ENCODE peak calls at places on chromosomes 16 and 17, in ten cellular contexts. M is HFFc6, R is Peyer's patch, G is tibial nerve, C is mucosa of descending colon, F is cardiac muscle cell, A is bronchial epithelial cell, Y is fibroblast of mammary gland, S is fibroblast of lung, H is heart right ventricle. I is an unnamed sample.

GRCh38 chr17:50347087-50347893 is 1.4 kb downstream of the XYLT2 start:
- DNase-seq in M (no peak), R (peak), G (no peak), C (no peak), F (peak), A (no peak), Y (no peak), S (no peak), H (no peak), I (no peak)

GRCh38 chr16:78955206-78955605 is 645.3 kb downstream of the MAF start:
- DNase-seq in M (no peak), R (no peak), G (no peak), C (no peak), F (no peak), A (no peak), Y (no peak), S (no peak), H (no peak), I (no peak)

GRCh38 chr17:60355663-60356594 is 36.0 kb downstream of the USP32 start:
- DNase-seq in M (no peak), R (no peak), G (no peak), C (no peak), F (peak), A (no peak), Y (no peak), S (no peak), H (no peak), I (no peak)

GRCh38 chr17:57327176-57327970 is 71.0 kb downstream of the MSI2 start:
- DNase-seq in M (no peak), R (no peak), G (no peak), C (no peak), F (no peak), A (no peak), Y (no peak), S (no peak), H (no peak), I (no peak)

GRCh38 chr16:10242076-10242475 is 59.8 kb upstream of the GRIN2A start:
- DNase-seq in M (no peak), R (no peak), G (no peak), C (no peak), F (no peak), A (no peak), Y (no peak), S (no peak), H (no peak), I (no peak)

GRCh38 chr17:28728364-28729200 is at the start of gene NEK8:
- DNase-seq in M (peak), R (peak), G (peak), C (peak), F (peak), A (peak), Y (peak), S (peak), H (peak), I (peak)

GRCh38 chr17:50051082-50051576 is 4.8 kb upstream of the ITGA3 start:
- DNase-seq in M (peak), R (peak), G (no peak), C (no peak), F (peak), A (peak), Y (peak), S (peak), H (no peak), I (no peak)

GRCh38 chr16:79599837-79600635 is 501 bp downstream of the MAF start:
- DNase-seq in M (no peak), R (peak), G (no peak), C (peak), F (peak), A (no peak), Y (no peak), S (peak), H (peak), I (peak)

GRCh38 chr17:30831257-30831656 is 509 bp upstream of the ATAD5 start:
- DNase-seq in M (no peak), R (no peak), G (no peak), C (no peak), F (no peak), A (no peak), Y (peak), S (no peak), H (no peak), I (no peak)

GRCh38 chr17:83136931-83137330 is 57.5 kb downstream of the METRNL start:
- DNase-seq in M (no peak), R (no peak), G (no peak), C (no peak), F (no peak), A (no peak), Y (no peak), S (no peak), H (no peak), I (no peak)

GRCh38 chr17:63826468-63827001 is 696 bp upstream of the PSMC5 start:
- DNase-seq in M (peak), R (no peak), G (no peak), C (no peak), F (no peak), A (no peak), Y (peak), S (no peak), H (no peak), I (peak)

GRCh38 chr16:8194795-8195194 is 395.5 kb downstream of the TMEM114 start:
- DNase-seq in M (no peak), R (no peak), G (no peak), C (peak), F (no peak), A (no peak), Y (no peak), S (no peak), H (no peak), I (no peak)

GRCh38 chr17:38687291-38687690 is 12.5 kb upstream of the EPOP start:
- DNase-seq in M (peak), R (no peak), G (no peak), C (no peak), F (peak), A (peak), Y (peak), S (peak), H (no peak), I (no peak)

GRCh38 chr17:47776330-47777197 is 43.5 kb downstream of the TBX21 start:
- DNase-seq in M (peak), R (peak), G (no peak), C (peak), F (peak), A (peak), Y (peak), S (peak), H (no peak), I (no peak)

GRCh38 chr16:89020925-89021595 is 44.1 kb upstream of the CBFA2T3 start:
- DNase-seq in M (no peak), R (no peak), G (no peak), C (no peak), F (no peak), A (no peak), Y (no peak), S (no peak), H (no peak), I (no peak)

GRCh38 chr16:24900230-24900629 is 54.5 kb downstream of the SLC5A11 start:
- DNase-seq in M (no peak), R (no peak), G (no peak), C (no peak), F (peak), A (no peak), Y (no peak), S (no peak), H (no peak), I (no peak)

GRCh38 chr17:42289863-42290165 is 1.5 kb downstream of the STAT5A start:
- DNase-seq in M (no peak), R (peak), G (no peak), C (no peak), F (no peak), A (no peak), Y (no peak), S (no peak), H (no peak), I (no peak)

GRCh38 chr17:79324219-79324618 is 249.6 kb downstream of the ENGASE start:
- DNase-seq in M (no peak), R (no peak), G (no peak), C (no peak), F (no peak), A (no peak), Y (no peak), S (no peak), H (no peak), I (no peak)

GRCh38 chr16:28140788-28141618 is 70.8 kb downstream of the XPO6 start:
- DNase-seq in M (no peak), R (peak), G (no peak), C (peak), F (no peak), A (peak), Y (no peak), S (no peak), H (peak), I (no peak)

GRCh38 chr17:31112001-31112661 is 17.4 kb downstream of the NF1 start:
- DNase-seq in M (peak), R (no peak), G (no peak), C (no peak), F (no peak), A (peak), Y (peak), S (no peak), H (no peak), I (no peak)

GRCh38 chr16:19520861-19521331 is 1.0 kb downstream of the GDE1 start:
- DNase-seq in M (no peak), R (peak), G (no peak), C (peak), F (peak), A (peak), Y (peak), S (peak), H (no peak), I (no peak)

GRCh38 chr17:40556884-40557414 is 8.3 kb downstream of the CCR7 start:
- DNase-seq in M (no peak), R (peak), G (no peak), C (no peak), F (peak), A (no peak), Y (peak), S (no peak), H (peak), I (peak)

GRCh38 chr16:55955439-55955838 is 80.3 kb upstream of the CES5A start:
- DNase-seq in M (no peak), R (no peak), G (no peak), C (no peak), F (no peak), A (no peak), Y (no peak), S (no peak), H (no peak), I (no peak)

GRCh38 chr17:62720126-62720850 is 87.8 kb downstream of the MARCHF10 start:
- DNase-seq in M (no peak), R (no peak), G (no peak), C (no peak), F (no peak), A (peak), Y (no peak), S (no peak), H (no peak), I (no peak)

GRCh38 chr16:35692824-35693223 is 2233.4 kb downstream of the TP53TG3F start:
- DNase-seq in M (no peak), R (no peak), G (no peak), C (no peak), F (no peak), A (no peak), Y (no peak), S (no peak), H (no peak), I (no peak)

GRCh38 chr17:16820161-16820877 is 130.3 kb downstream of the CCDC144A start:
- DNase-seq in M (no peak), R (no peak), G (no peak), C (peak), F (no peak), A (no peak), Y (no peak), S (no peak), H (peak), I (no peak)

GRCh38 chr16:75189638-75190245 is 17.2 kb downstream of the CTRB2 start:
- DNase-seq in M (no peak), R (no peak), G (no peak), C (no peak), F (no peak), A (no peak), Y (no peak), S (no peak), H (no peak), I (no peak)

GRCh38 chr17:63834431-63835166 is 7.1 kb upstream of the FTSJ3 start:
- DNase-seq in M (peak), R (peak), G (no peak), C (peak), F (peak), A (peak), Y (peak), S (peak), H (no peak), I (no peak)

GRCh38 chr17:16472539-16472938 is 19.5 kb downstream of the LRRC75A start:
- DNase-seq in M (no peak), R (no peak), G (no peak), C (no peak), F (no peak), A (no peak), Y (no peak), S (no peak), H (no peak), I (no peak)

GRCh38 chr17:32475258-32475657 is 11.5 kb upstream of the CDK5R1 start:
- DNase-seq in M (no peak), R (no peak), G (no peak), C (no peak), F (no peak), A (no peak), Y (no peak), S (no peak), H (no peak), I (no peak)

GRCh38 chr17:62098623-62099231 is 33.6 kb upstream of the MED13 start:
- DNase-seq in M (no peak), R (peak), G (no peak), C (no peak), F (no peak), A (no peak), Y (no peak), S (no peak), H (no peak), I (no peak)

GRCh38 chr16:89343501-89344291 is 126.2 kb downstream of the ZNF778 start:
- DNase-seq in M (peak), R (no peak), G (no peak), C (peak), F (no peak), A (peak), Y (peak), S (no peak), H (no peak), I (no peak)

GRCh38 chr16:10738231-10739077 is 5.2 kb upstream of the NUBP1 start:
- DNase-seq in M (peak), R (peak), G (no peak), C (no peak), F (peak), A (peak), Y (peak), S (peak), H (peak), I (no peak)

GRCh38 chr16:4574919-4575705 is 19.0 kb downstream of the C16orf96 start:
- DNase-seq in M (no peak), R (no peak), G (no peak), C (no peak), F (no peak), A (no peak), Y (no peak), S (no peak), H (no peak), I (no peak)

GRCh38 chr16:11248133-11248532 is 7.9 kb downstream of the SOCS1 start:
- DNase-seq in M (no peak), R (no peak), G (no peak), C (no peak), F (no peak), A (peak), Y (no peak), S (no peak), H (no peak), I (no peak)

GRCh38 chr17:77741109-77741508 is 217.4 kb upstream of the TNRC6C start:
- DNase-seq in M (no peak), R (no peak), G (peak), C (no peak), F (no peak), A (no peak), Y (no peak), S (no peak), H (no peak), I (no peak)

GRCh38 chr16:54446639-54447038 is 160.1 kb upstream of the IRX3 start:
- DNase-seq in M (peak), R (no peak), G (peak), C (no peak), F (peak), A (peak), Y (peak), S (peak), H (peak), I (no peak)

GRCh38 chr17:35630530-35631148 is 43.5 kb downstream of the AP2B1 start:
- DNase-seq in M (peak), R (no peak), G (no peak), C (no peak), F (peak), A (peak), Y (peak), S (peak), H (no peak), I (no peak)

GRCh38 chr17:79020631-79021301 is 3.2 kb upstream of the C1QTNF1 start:
- DNase-seq in M (no peak), R (peak), G (no peak), C (no peak), F (peak), A (peak), Y (no peak), S (no peak), H (no peak), I (no peak)

GRCh38 chr16:85473909-85474640 is 139.0 kb upstream of the GSE1 start:
- DNase-seq in M (no peak), R (no peak), G (no peak), C (no peak), F (no peak), A (no peak), Y (peak), S (no peak), H (no peak), I (no peak)

DNA sequence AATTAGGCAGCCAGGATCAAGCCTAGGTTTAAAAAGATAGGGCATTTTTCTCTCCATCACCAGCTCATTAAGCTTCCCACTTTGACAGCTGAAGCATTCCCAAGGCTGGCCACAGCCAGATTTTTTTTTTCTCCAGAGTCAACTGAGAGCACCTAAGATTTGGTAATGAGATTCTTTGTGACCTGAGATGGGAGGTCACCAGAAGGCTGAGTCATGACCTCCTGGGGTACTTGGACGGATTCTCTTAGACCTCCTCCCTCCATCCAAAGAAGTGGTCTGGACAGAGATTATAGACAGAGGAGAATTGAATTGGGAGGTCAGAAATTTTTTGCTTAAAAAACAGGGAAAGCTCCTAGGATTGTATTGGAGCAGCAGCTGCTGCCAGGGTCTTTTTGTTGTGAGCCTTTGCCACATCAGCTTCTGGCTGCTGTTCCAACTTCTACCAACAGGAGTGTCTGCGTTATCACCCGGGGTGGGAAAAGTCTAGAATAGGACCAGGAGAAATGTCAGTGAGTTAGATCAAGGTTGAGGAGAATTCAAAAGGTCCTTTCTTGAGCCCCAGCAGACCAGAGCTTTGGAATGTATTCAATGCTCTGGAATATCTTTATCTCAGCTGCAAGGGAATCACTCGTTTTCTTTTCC is 221.2 kb upstream of the N4BP1 start:
- DNase-seq in M (no peak), R (no peak), G (no peak), C (no peak), F (no peak), A (no peak), Y (no peak), S (no peak), H (no peak), I (no peak)
- TF ChIP-seq CTCF in M (peak), R (no peak), G (no peak), C (no peak), F (no peak), A (no peak), Y (no peak), S (no peak), H (peak), I (no peak)

GRCh38 chr17:4035081-4035680 is 70.9 kb upstream of the ATP2A3 start:
- DNase-seq in M (no peak), R (no peak), G (no peak), C (no peak), F (no peak), A (no peak), Y (no peak), S (no peak), H (no peak), I (no peak)
- TF ChIP-seq CTCF in M (peak), R (no peak), G (no peak), C (no peak), F (no peak), A (no peak), Y (no peak), S (peak), H (no peak), I (no peak)

DNA sequence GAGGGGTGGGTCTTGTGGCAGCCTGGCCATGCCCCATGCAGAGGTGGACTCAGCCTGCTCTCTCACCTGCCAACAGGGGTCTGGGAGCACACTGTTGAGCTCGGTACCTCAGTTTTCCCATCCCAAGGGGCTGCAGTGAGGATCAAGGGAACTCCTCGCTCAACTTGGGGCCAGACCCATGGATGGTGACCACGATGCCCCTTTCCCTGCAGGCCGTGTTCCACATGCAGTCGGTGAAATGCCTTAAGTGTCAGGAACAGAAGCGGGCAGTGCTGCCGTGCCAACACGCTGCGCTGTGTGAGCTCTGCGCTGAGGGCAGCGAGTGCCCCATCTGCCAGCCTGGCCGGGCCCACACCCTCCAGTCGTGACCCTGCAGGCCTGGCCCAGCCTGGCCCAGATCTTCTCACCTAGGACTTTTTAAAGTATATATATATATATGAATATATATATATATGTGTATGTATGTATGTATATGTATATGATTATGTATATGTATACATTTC is 20.1 kb downstream of the UNC13D start:
- DNase-seq in M (no peak), R (no peak), G (no peak), C (no peak), F (no peak), A (no peak), Y (no peak), S (no peak), H (no peak), I (no peak)
- TF ChIP-seq CTCF in M (no peak), R (no peak), G (no peak), C (no peak), F (no peak), A (no peak), Y (no peak), S (no peak), H (no peak), I (no peak)

GRCh38 chr17:4116516-4116915 is 26.3 kb downstream of the ZZEF1 start:
- DNase-seq in M (no peak), R (peak), G (no peak), C (no peak), F (no peak), A (no peak), Y (no peak), S (no peak), H (no peak), I (no peak)
- TF ChIP-seq CTCF in M (no peak), R (no peak), G (no peak), C (no peak), F (no peak), A (no peak), Y (no peak), S (no peak), H (no peak), I (no peak)

GRCh38 chr16:31356566-31357323 is 1.8 kb downstream of the ITGAX start:
- DNase-seq in M (no peak), R (peak), G (no peak), C (no peak), F (no peak), A (no peak), Y (no peak), S (no peak), H (no peak), I (no peak)
- TF ChIP-seq CTCF in M (no peak), R (no peak), G (no peak), C (no peak), F (no peak), A (no peak), Y (no peak), S (no peak), H (no peak), I (no peak)

GRCh38 chr17:58641937-58642336 is 49.9 kb downstream of the TEX14 start:
- DNase-seq in M (no peak), R (no peak), G (no peak), C (no peak), F (no peak), A (peak), Y (peak), S (no peak), H (no peak), I (no peak)
- TF ChIP-seq CTCF in M (no peak), R (no peak), G (no peak), C (no peak), F (no peak), A (no peak), Y (no peak), S (no peak), H (no peak), I (no peak)

DNA sequence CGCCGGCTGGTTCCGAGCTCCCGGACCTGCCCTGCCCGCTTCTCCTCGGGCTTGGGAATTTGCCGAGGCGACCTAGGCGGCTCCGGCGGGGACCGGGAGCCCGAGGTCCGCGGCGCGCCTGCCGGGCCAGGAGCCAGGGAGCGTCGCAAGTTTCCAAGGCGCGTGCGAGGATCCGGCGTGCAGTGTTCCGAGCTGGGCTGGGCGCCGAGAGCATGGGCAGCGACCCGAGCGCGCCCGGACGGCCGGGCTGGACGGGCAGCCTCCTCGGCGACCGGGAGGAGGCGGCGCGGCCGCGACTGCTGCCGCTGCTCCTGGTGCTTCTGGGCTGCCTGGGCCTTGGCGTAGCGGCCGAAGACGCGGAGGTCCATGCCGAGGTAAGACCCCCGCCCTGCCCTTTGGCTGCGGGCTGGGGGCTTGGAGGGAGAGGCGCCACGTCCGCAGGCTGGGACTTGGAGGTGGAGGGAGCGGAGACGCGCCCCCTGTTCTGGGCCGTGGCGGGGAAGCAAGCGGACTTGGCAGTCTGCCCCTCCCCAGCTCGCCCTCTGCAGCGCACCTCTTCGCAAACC is 668 bp downstream of the MMP15 start:
- DNase-seq in M (no peak), R (no peak), G (no peak), C (peak), F (peak), A (no peak), Y (peak), S (peak), H (no peak), I (peak)
- TF ChIP-seq CTCF in M (no peak), R (no peak), G (no peak), C (no peak), F (no peak), A (no peak), Y (no peak), S (no peak), H (peak), I (no peak)